ENCODE peak calls at places on chromosomes 5 and 9, in six cellular contexts. W is stimulated activated CD4-positive, alpha-beta T cell treated with anti-CD3 and anti-CD28 coated beads, Interleukin-2, amount 100 ng/mL, for 48 hours; D is B cell; V is fibroblast of pulmonary artery; A is NB4; I is activated T-helper 1 cell treated with anti-CD3 and anti-CD28 coated beads, Interleukin-2, amount 50 U/mL, for 16 hours. Y is an unnamed sample.

GRCh38 chr9:110048473-110048975 is 159.4 kb downstream of the C9orf152 start:
- DNase-seq in V (peak), I (peak), D (peak), W (peak), A (peak), Y (peak)

GRCh38 chr5:52867809-52868208 is 80.1 kb downstream of the ITGA1 start:
- DNase-seq in V (peak), W (no peak), A (no peak), I (no peak), D (no peak), Y (no peak)

GRCh38 chr5:18068851-18069250 is 434.6 kb downstream of the TAF11L14 start:
- DNase-seq in V (no peak), D (no peak), A (no peak), W (no peak), I (no peak), Y (no peak)

GRCh38 chr5:61732376-61732775 is 400.3 kb downstream of the ZSWIM6 start:
- DNase-seq in A (no peak), I (no peak), W (no peak), V (peak), D (no peak), Y (no peak)

GRCh38 chr5:77882670-77883257 is 106.6 kb upstream of the TBCA start:
- DNase-seq in V (peak), A (peak), D (no peak), W (peak), I (no peak), Y (no peak)

GRCh38 chr9:127388037-127388855 is 8.7 kb upstream of the SLC2A8 start:
- DNase-seq in I (peak), V (peak), W (peak), A (peak), D (no peak), Y (no peak)

GRCh38 chr5:80125022-80125961 is 90.1 kb downstream of the THBS4 start:
- DNase-seq in D (peak), I (no peak), V (no peak), W (peak), A (no peak), Y (no peak)

GRCh38 chr9:35629597-35629996 is 11.4 kb upstream of the CD72 start:
- DNase-seq in D (no peak), V (no peak), W (no peak), A (no peak), I (no peak), Y (no peak)

GRCh38 chr5:32092938-32093812 is 80.9 kb downstream of the GOLPH3 start:
- DNase-seq in I (no peak), V (peak), W (peak), A (peak), D (peak), Y (no peak)

GRCh38 chr5:152499816-152500575 is 94.9 kb upstream of the NMUR2 start:
- DNase-seq in V (no peak), A (no peak), W (no peak), D (no peak), I (no peak), Y (no peak)

GRCh38 chr9:70081120-70081495 is 37.5 kb downstream of the MAMDC2 start:
- DNase-seq in I (no peak), D (no peak), A (peak), W (no peak), V (no peak), Y (no peak)

GRCh38 chr9:74960548-74960947 is 7.8 kb upstream of the C9orf40 start:
- DNase-seq in V (peak), W (no peak), I (no peak), A (peak), D (no peak), Y (no peak)

GRCh38 chr5:54676466-54676865 is 158.9 kb downstream of the SNX18 start:
- DNase-seq in I (no peak), A (no peak), W (no peak), D (no peak), V (peak), Y (no peak)

GRCh38 chr9:120937596-120937995 is 11.0 kb upstream of the TRAF1 start:
- DNase-seq in V (peak), I (no peak), D (no peak), A (no peak), W (no peak), Y (no peak)

GRCh38 chr5:36887532-36887931 is 11.0 kb downstream of the NIPBL start:
- DNase-seq in W (no peak), A (no peak), V (no peak), D (no peak), I (no peak), Y (no peak)

GRCh38 chr5:132773114-132773513 is 3.9 kb downstream of the SEPTIN8 start:
- DNase-seq in A (no peak), D (no peak), W (no peak), I (no peak), V (no peak), Y (no peak)

GRCh38 chr9:4344946-4345345 is 45.1 kb upstream of the GLIS3 start:
- DNase-seq in A (no peak), W (no peak), I (no peak), D (no peak), V (no peak), Y (no peak)

GRCh38 chr5:95392593-95393182 is 1.5 kb downstream of the FAM81B start:
- DNase-seq in I (no peak), D (no peak), W (no peak), A (peak), V (peak), Y (no peak)

GRCh38 chr5:169905017-169905416 is 75.3 kb downstream of the INSYN2B start:
- DNase-seq in V (no peak), I (no peak), W (no peak), A (no peak), D (no peak), Y (peak)

GRCh38 chr9:14358523-14358922 is 44.6 kb upstream of the NFIB start:
- DNase-seq in A (no peak), I (no peak), D (no peak), W (no peak), V (no peak), Y (no peak)

GRCh38 chr9:122991370-122991830 is 42.1 kb upstream of the GPR21 start:
- DNase-seq in W (peak), A (peak), V (peak), D (peak), I (no peak), Y (no peak)

GRCh38 chr9:86354882-86355399 is 731 bp upstream of the TUT7 start:
- DNase-seq in V (peak), I (no peak), W (no peak), D (no peak), A (no peak), Y (no peak)

Y was measured in Right ventricle myocardium inferior.